ENCODE peak calls at places on chromosome 17, in four cellular contexts. One of them, this sample, is unnamed.

GRCh38 chr17:56262854-56263253 is 109.6 kb downstream of the ANKFN1 start:
- DNase-seq in breast epithelium: no peak
- DNase-seq in GM13977: no peak
- DNase-seq in A549: no peak
- DNase-seq in this sample: no peak

GRCh38 chr17:55751720-55752250 is 934 bp downstream of the PCTP start:
- DNase-seq in GM13977: no peak
- DNase-seq in A549: no peak
- DNase-seq in breast epithelium: no peak
- DNase-seq in this sample: no peak

GRCh38 chr17:61150686-61151299 is 248.8 kb upstream of the TBX2 start:
- DNase-seq in GM13977: no peak
- DNase-seq in breast epithelium: no peak
- DNase-seq in A549: no peak
- DNase-seq in this sample: no peak

GRCh38 chr17:47875011-47875471 is 21.0 kb upstream of the SP2 start:
- DNase-seq in GM13977: no peak
- DNase-seq in A549: no peak
- DNase-seq in breast epithelium: no peak
- DNase-seq in this sample: no peak

GRCh38 chr17:9195961-9196668 is 174.8 kb downstream of the NTN1 start:
- DNase-seq in breast epithelium: peak; percentile 48
- DNase-seq in A549: no peak
- DNase-seq in GM13977: no peak
- DNase-seq in this sample: no peak

GRCh38 chr17:10614536-10615155 is 42.5 kb downstream of the MYH3 start:
- DNase-seq in breast epithelium: no peak
- DNase-seq in GM13977: peak; percentile 67
- DNase-seq in A549: peak; percentile 77
- DNase-seq in this sample: no peak

GRCh38 chr17:78345791-78346494 is 13.9 kb downstream of the SOCS3 start:
- DNase-seq in breast epithelium: no peak
- DNase-seq in GM13977: no peak
- DNase-seq in A549: no peak
- DNase-seq in this sample: no peak

GRCh38 chr17:56891751-56892150 is 22.1 kb downstream of the TRIM25 start:
- DNase-seq in A549: no peak
- DNase-seq in breast epithelium: no peak
- DNase-seq in GM13977: no peak
- DNase-seq in this sample: no peak

GRCh38 chr17:933168-934083 is 46.1 kb downstream of the NXN start:
- DNase-seq in GM13977: no peak
- DNase-seq in A549: peak; percentile 97
- DNase-seq in breast epithelium: peak; percentile 46
- DNase-seq in this sample: peak; percentile 79

GRCh38 chr17:63647065-63647725 is 25.0 kb downstream of the MAP3K3 start:
- DNase-seq in breast epithelium: peak; percentile 49
- DNase-seq in A549: no peak
- DNase-seq in GM13977: no peak
- DNase-seq in this sample: peak; percentile 23

GRCh38 chr17:33674685-33675084 is 381.6 kb upstream of the ASIC2 start:
- DNase-seq in A549: peak; percentile 61
- DNase-seq in breast epithelium: peak; percentile 46
- DNase-seq in GM13977: peak; percentile 67
- DNase-seq in this sample: peak; percentile 4

GRCh38 chr17:66786101-66786500 is 48.8 kb upstream of the CACNG5 start:
- DNase-seq in A549: no peak
- DNase-seq in GM13977: no peak
- DNase-seq in breast epithelium: no peak
- DNase-seq in this sample: no peak

GRCh38 chr17:44557653-44558285 is 485 bp downstream of the FZD2 start:
- DNase-seq in GM13977: peak; percentile 50
- DNase-seq in breast epithelium: no peak
- DNase-seq in A549: no peak
- DNase-seq in this sample: no peak

GRCh38 chr17:42422412-42422957 is 571 bp downstream of the CAVIN1 start:
- DNase-seq in breast epithelium: no peak
- DNase-seq in A549: no peak
- DNase-seq in GM13977: peak; percentile 44
- DNase-seq in this sample: no peak

GRCh38 chr17:2071421-2072281 is 16.7 kb downstream of the HIC1 start:
- DNase-seq in breast epithelium: no peak
- DNase-seq in GM13977: no peak
- DNase-seq in A549: no peak
- DNase-seq in this sample: no peak

GRCh38 chr17:31373150-31374082 is 18.1 kb upstream of the RAB11FIP4 start:
- DNase-seq in A549: no peak
- DNase-seq in breast epithelium: no peak
- DNase-seq in GM13977: peak; percentile 35
- DNase-seq in this sample: peak; percentile 7

GRCh38 chr17:80430446-80431245 is 15.7 kb downstream of the ENDOV start:
- DNase-seq in A549: no peak
- DNase-seq in breast epithelium: no peak
- DNase-seq in GM13977: no peak
- DNase-seq in this sample: no peak

GRCh38 chr17:52762147-52762793 is 603.8 kb upstream of the CA10 start:
- DNase-seq in breast epithelium: no peak
- DNase-seq in GM13977: no peak
- DNase-seq in A549: no peak
- DNase-seq in this sample: no peak

GRCh38 chr17:36024440-36024839 is 6.7 kb upstream of the CCL23 start:
- DNase-seq in A549: no peak
- DNase-seq in GM13977: no peak
- DNase-seq in breast epithelium: no peak
- DNase-seq in this sample: no peak

GRCh38 chr17:50348522-50349240 is 2.8 kb downstream of the XYLT2 start:
- DNase-seq in GM13977: no peak
- DNase-seq in breast epithelium: no peak
- DNase-seq in A549: no peak
- DNase-seq in this sample: no peak

GRCh38 chr17:76394166-76394565 is 9.8 kb downstream of the SPHK1 start:
- DNase-seq in GM13977: no peak
- DNase-seq in breast epithelium: no peak
- DNase-seq in A549: no peak
- DNase-seq in this sample: no peak

GRCh38 chr17:51391992-51392654 is 131.8 kb downstream of the UTP18 start:
- DNase-seq in breast epithelium: no peak
- DNase-seq in A549: no peak
- DNase-seq in GM13977: no peak
- DNase-seq in this sample: no peak

GRCh38 chr17:29148790-29149430 is 31.3 kb downstream of the MYO18A start:
- DNase-seq in GM13977: peak; percentile 95
- DNase-seq in A549: peak; percentile 92
- DNase-seq in breast epithelium: peak; percentile 89
- DNase-seq in this sample: no peak

GRCh38 chr17:35809855-35810461 is 674 bp downstream of the TAF15 start:
- DNase-seq in breast epithelium: no peak
- DNase-seq in GM13977: no peak
- DNase-seq in A549: no peak
- DNase-seq in this sample: no peak

GRCh38 chr17:81810476-81810875 is 6.5 kb downstream of the GCGR start:
- DNase-seq in breast epithelium: no peak
- DNase-seq in GM13977: no peak
- DNase-seq in A549: no peak
- DNase-seq in this sample: no peak

GRCh38 chr17:81807210-81807719 is 3.3 kb downstream of the GCGR start:
- DNase-seq in breast epithelium: no peak
- DNase-seq in A549: no peak
- DNase-seq in GM13977: no peak
- DNase-seq in this sample: no peak

GRCh38 chr17:81809556-81809998 is 5.6 kb downstream of the GCGR start:
- DNase-seq in breast epithelium: no peak
- DNase-seq in A549: no peak
- DNase-seq in GM13977: no peak
- DNase-seq in this sample: no peak

GRCh38 chr17:81807839-81808238 is 3.9 kb downstream of the GCGR start:
- DNase-seq in A549: no peak
- DNase-seq in breast epithelium: no peak
- DNase-seq in GM13977: no peak
- DNase-seq in this sample: no peak

DNA sequence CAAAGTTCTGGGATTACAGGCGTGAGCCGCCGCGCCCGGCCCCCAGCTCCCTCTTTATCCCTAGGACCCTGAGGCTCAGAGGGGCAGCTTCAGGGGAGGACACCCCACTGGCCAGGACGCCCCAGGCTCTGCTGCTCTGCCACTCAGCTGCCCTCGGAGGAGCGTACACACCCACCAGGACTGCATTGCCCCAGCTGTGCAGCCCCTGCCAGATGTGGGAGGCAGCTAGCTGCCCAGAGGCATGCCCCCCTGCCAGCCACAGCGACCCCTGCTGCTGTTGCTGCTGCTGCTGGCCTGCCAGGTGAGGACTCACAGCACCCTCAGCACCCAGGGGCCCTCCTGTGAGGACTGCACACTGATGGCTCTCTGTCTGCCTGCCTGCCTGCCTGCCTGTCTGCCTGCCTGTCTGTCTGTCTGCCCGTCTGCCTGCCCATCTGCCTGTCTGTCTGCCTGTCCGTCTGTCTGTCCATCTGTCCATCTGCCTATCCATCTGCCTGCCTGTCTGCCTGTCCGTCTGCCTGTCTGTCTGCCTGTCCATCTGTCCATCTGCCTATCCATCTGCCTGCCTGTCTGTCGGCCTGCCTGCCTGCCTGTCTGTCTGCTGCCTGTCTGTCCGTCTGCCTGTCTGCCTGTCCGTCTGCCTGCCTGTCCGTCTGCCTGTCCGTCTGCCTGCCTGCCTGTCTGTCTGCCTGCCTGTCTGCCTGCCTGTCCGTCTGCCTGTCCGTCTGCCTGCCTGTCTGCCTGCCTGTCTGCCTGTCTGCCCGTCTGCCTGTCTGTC is 5.0 kb downstream of the GCGR start:
- DNase-seq in GM13977: no peak
- DNase-seq in breast epithelium: no peak
- DNase-seq in A549: no peak
- DNase-seq in this sample: no peak
- TF ChIP-seq CTCF in GM13977: peak; percentile 32
- TF ChIP-seq CTCF in breast epithelium: no peak
- TF ChIP-seq CTCF in A549: no peak
- TF ChIP-seq CTCF in this sample: no peak

DNA sequence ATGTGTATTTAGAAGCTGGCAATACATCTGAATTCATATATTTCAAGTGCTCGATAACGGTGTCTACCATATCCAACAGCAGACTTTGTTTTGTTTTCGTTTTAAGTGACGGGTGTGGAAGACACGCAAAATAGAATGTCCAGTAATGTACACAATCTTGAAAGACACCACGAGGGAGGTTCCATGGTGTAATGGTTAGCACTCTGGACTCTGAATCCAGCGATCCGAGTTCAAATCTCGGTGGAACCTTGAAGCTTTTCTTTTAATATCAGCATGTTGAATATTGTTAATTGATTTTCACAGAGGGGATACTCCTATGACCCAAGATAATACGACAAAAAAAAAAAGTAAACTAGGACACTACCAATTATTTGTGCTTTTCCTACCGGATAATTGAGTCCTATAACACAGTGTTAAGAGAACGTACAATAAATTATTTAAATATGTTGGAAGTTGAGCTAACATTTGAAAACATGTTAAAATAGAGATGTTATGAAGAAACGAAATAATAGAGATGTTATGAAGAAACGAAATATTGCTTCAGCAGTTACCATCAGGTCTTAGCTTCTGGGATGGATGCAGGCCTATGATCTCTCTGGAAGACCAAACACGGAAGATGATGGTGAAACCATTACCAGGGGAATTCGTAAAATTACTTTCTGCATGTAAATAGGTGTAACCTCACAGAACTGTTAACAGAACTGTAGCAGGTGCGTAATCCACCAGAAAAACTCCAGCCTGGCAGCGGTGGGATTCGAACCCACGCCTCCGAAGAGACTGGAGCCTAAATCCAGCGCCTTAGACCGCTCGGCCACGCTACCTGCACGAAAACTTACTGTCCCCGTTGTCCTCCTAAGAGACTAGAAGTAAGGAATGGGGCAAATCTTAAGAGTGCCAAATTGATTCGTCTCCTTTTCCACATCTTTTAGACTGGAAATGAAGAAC is 1.5 kb upstream of the ALOXE3 start:
- DNase-seq in GM13977: peak; percentile 79
- DNase-seq in breast epithelium: peak; percentile 76
- DNase-seq in A549: peak; percentile 89
- DNase-seq in this sample: peak; percentile 80
- TF ChIP-seq CTCF in GM13977: no peak
- TF ChIP-seq CTCF in breast epithelium: no peak
- TF ChIP-seq CTCF in A549: peak; percentile 33
- TF ChIP-seq CTCF in this sample: no peak

GRCh38 chr17:17568772-17569195 is 22.7 kb downstream of the PEMT start:
- DNase-seq in GM13977: peak; percentile 81
- DNase-seq in A549: peak; percentile 95
- DNase-seq in breast epithelium: peak; percentile 39
- DNase-seq in this sample: no peak
- TF ChIP-seq CTCF in GM13977: peak; percentile 90
- TF ChIP-seq CTCF in A549: peak; percentile 84
- TF ChIP-seq CTCF in breast epithelium: peak; percentile 44
- TF ChIP-seq CTCF in this sample: peak; percentile 88

GRCh38 chr17:6420173-6420641 is 14.7 kb downstream of the AIPL1 start:
- DNase-seq in breast epithelium: no peak
- DNase-seq in GM13977: no peak
- DNase-seq in A549: peak; percentile 38
- DNase-seq in this sample: no peak
- TF ChIP-seq CTCF in breast epithelium: no peak
- TF ChIP-seq CTCF in GM13977: peak; percentile 38
- TF ChIP-seq CTCF in A549: peak; percentile 40
- TF ChIP-seq CTCF in this sample: peak; percentile 48

DNA sequence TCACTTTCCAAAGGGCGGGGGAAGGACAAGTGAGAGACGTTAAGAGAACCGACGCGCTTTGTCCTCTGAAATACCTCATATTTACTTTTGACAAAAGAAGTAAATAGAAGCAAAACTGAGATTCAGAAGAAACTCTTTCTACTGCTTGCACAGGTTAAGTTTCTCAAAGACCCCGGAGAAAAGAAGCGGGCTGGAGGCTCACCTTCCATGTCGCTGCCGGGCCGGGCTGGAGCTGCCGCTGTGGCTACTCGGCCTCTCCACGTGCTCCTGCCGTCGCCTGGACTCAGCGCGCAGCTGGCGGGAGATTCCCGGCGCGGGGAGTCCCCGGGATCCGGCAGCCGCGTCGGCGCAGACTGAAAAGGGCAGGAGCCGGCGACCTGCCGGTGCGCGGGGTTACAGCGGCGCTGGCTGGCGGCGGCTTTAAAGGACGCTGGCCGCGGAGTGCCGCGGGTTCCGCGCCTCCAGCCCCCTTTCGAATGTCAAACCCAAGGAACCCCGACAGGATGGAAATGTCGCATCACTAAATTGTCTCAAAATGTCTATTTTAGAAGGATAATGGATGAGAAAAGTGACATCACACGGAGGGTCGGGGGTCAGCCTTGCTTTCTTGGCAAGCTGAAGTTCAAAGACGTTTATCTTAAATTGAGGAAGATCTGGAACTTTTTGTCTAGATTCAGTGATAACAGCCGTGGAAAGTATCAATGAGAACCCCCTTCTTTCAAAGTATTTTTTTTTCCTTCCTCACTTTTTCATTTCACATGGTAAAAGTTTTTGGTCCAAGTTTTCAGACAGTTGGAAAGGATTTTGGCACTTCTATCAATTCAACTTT is at the start of gene IKZF3:
- DNase-seq in A549: peak; percentile 64
- DNase-seq in breast epithelium: peak; percentile 36
- DNase-seq in GM13977: peak; percentile 73
- DNase-seq in this sample: no peak
- TF ChIP-seq CTCF in A549: no peak
- TF ChIP-seq CTCF in breast epithelium: no peak
- TF ChIP-seq CTCF in GM13977: peak; percentile 80
- TF ChIP-seq CTCF in this sample: no peak

GRCh38 chr17:73342549-73343167 is 30.9 kb upstream of the CDC42EP4 start:
- DNase-seq in GM13977: no peak
- DNase-seq in A549: peak; percentile 64
- DNase-seq in breast epithelium: no peak
- DNase-seq in this sample: no peak
- TF ChIP-seq CTCF in GM13977: no peak
- TF ChIP-seq CTCF in A549: peak; percentile 11
- TF ChIP-seq CTCF in breast epithelium: no peak
- TF ChIP-seq CTCF in this sample: peak; percentile 20

This sample was measured in AG04449.